ENCODE peak calls at places on chromosome 12, in nine cellular contexts. W is right atrium auricular region, Q is heart left ventricle, N is colonic mucosa, S is fibroblast of lung, F is ovary, P is pancreas, Z is tibial artery, B is kidney epithelial cell. E is an unnamed sample. For H3K27me3, the result is how much of the 10 kb centered on the place peaks cover.

GRCh38 chr12:121888478-121889266 is at the start of gene PSMD9:
- DNase-seq in W (peak), Q (peak), N (peak), S (peak), F (peak), P (peak), Z (peak), B (peak), E (peak)

GRCh38 chr12:120249266-120249874 is 16.2 kb downstream of the PXN start:
- DNase-seq in W (no peak), Q (no peak), N (no peak), S (no peak), F (no peak), P (no peak), Z (no peak), B (no peak), E (no peak)

GRCh38 chr12:48422060-48422459 is 50.3 kb upstream of the ANP32D start:
- DNase-seq in W (no peak), Q (no peak), N (no peak), S (peak), F (no peak), P (no peak), Z (no peak), B (no peak), E (no peak)

GRCh38 chr12:31849090-31849687 is 110.0 kb upstream of the RESF1 start:
- DNase-seq in W (no peak), Q (no peak), N (no peak), S (peak), F (no peak), P (no peak), Z (no peak), B (no peak), E (no peak)

GRCh38 chr12:3998968-3999792 is 126.0 kb upstream of the PARP11 start:
- DNase-seq in W (no peak), Q (no peak), N (peak), S (no peak), F (no peak), P (peak), Z (no peak), B (peak), E (no peak)

GRCh38 chr12:76024942-76025600 is 6.5 kb downstream of the PHLDA1 start:
- DNase-seq in W (no peak), Q (no peak), N (no peak), S (peak), F (no peak), P (no peak), Z (no peak), B (no peak), E (no peak)

GRCh38 chr12:62278022-62278421 is 17.8 kb downstream of the USP15 start:
- DNase-seq in W (no peak), Q (no peak), N (no peak), S (no peak), F (no peak), P (no peak), Z (no peak), B (no peak), E (no peak)

GRCh38 chr12:30847259-30847658 is 79.3 kb upstream of the TSPAN11 start:
- DNase-seq in W (no peak), Q (no peak), N (peak), S (peak), F (no peak), P (no peak), Z (no peak), B (no peak), E (no peak)

GRCh38 chr12:86264451-86265328 is 8.5 kb upstream of the MGAT4C start:
- DNase-seq in W (no peak), Q (peak), N (peak), S (no peak), F (no peak), P (peak), Z (no peak), B (no peak), E (peak)

GRCh38 chr12:115249878-115250277 is 565.9 kb upstream of the TBX3 start:
- DNase-seq in W (no peak), Q (no peak), N (no peak), S (no peak), F (no peak), P (no peak), Z (no peak), B (no peak), E (no peak)

GRCh38 chr12:15044461-15044860 is 71.6 kb downstream of the PDE6H start:
- DNase-seq in W (no peak), Q (no peak), N (no peak), S (peak), F (no peak), P (no peak), Z (no peak), B (no peak), E (no peak)

GRCh38 chr12:42394429-42394828 is 68.5 kb downstream of the PPHLN1 start:
- DNase-seq in W (no peak), Q (no peak), N (no peak), S (no peak), F (no peak), P (no peak), Z (no peak), B (no peak), E (no peak)

GRCh38 chr12:70255311-70255710 is 12.1 kb downstream of the CNOT2 start:
- DNase-seq in W (no peak), Q (no peak), N (no peak), S (peak), F (no peak), P (no peak), Z (no peak), B (no peak), E (no peak)

GRCh38 chr12:86138770-86139169 is 117.4 kb downstream of the MGAT4C start:
- DNase-seq in W (no peak), Q (no peak), N (no peak), S (no peak), F (no peak), P (no peak), Z (no peak), B (no peak), E (no peak)

GRCh38 chr12:83800022-83800421 is 1112.6 kb downstream of the SLC6A15 start:
- DNase-seq in W (no peak), Q (no peak), N (no peak), S (no peak), F (no peak), P (no peak), Z (no peak), B (no peak), E (no peak)

GRCh38 chr12:22923768-22924167 is 298.8 kb downstream of the ETNK1 start:
- DNase-seq in W (no peak), Q (no peak), N (no peak), S (no peak), F (no peak), P (no peak), Z (no peak), B (no peak), E (no peak)

GRCh38 chr12:106681210-106681609 is 93.3 kb upstream of the RIC8B start:
- DNase-seq in W (no peak), Q (no peak), N (no peak), S (no peak), F (no peak), P (no peak), Z (no peak), B (no peak), E (no peak)

GRCh38 chr12:2139651-2140050 is 86.9 kb downstream of the CACNA1C start:
- DNase-seq in W (no peak), Q (no peak), N (no peak), S (no peak), F (no peak), P (no peak), Z (no peak), B (no peak), E (no peak)

GRCh38 chr12:1776139-1776975 is 44.0 kb upstream of the LRTM2 start:
- DNase-seq in W (no peak), Q (no peak), N (no peak), S (peak), F (no peak), P (no peak), Z (no peak), B (no peak), E (no peak)

GRCh38 chr12:57832966-57833365 is 13.6 kb downstream of the CTDSP2 start:
- DNase-seq in W (no peak), Q (no peak), N (no peak), S (peak), F (no peak), P (no peak), Z (peak), B (no peak), E (no peak)

GRCh38 chr12:75891072-75891471 is 140.5 kb downstream of the PHLDA1 start:
- DNase-seq in W (no peak), Q (no peak), N (no peak), S (no peak), F (no peak), P (no peak), Z (no peak), B (no peak), E (no peak)

GRCh38 chr12:52182456-52182855 is 9.4 kb downstream of the KRT80 start:
- DNase-seq in W (no peak), Q (peak), N (no peak), S (no peak), F (no peak), P (no peak), Z (no peak), B (no peak), E (no peak)

GRCh38 chr12:89499857-89500256 is 24.7 kb downstream of the GALNT4 start:
- DNase-seq in W (no peak), Q (no peak), N (no peak), S (no peak), F (no peak), P (no peak), Z (no peak), B (no peak), E (no peak)

GRCh38 chr12:132595183-132595582 is 15.2 kb downstream of the LRCOL1 start:
- DNase-seq in W (no peak), Q (peak), N (no peak), S (no peak), F (no peak), P (no peak), Z (no peak), B (no peak), E (peak)

GRCh38 chr12:132592261-132592970 is 18.0 kb downstream of the LRCOL1 start:
- DNase-seq in W (no peak), Q (peak), N (no peak), S (no peak), F (no peak), P (no peak), Z (no peak), B (no peak), E (peak)

GRCh38 chr12:132593521-132593920 is 16.9 kb downstream of the LRCOL1 start:
- DNase-seq in W (no peak), Q (peak), N (no peak), S (no peak), F (peak), P (no peak), Z (no peak), B (no peak), E (no peak)

GRCh38 chr12:132593071-132593470 is 17.3 kb downstream of the LRCOL1 start:
- DNase-seq in W (no peak), Q (peak), N (no peak), S (no peak), F (peak), P (no peak), Z (no peak), B (no peak), E (peak)

DNA sequence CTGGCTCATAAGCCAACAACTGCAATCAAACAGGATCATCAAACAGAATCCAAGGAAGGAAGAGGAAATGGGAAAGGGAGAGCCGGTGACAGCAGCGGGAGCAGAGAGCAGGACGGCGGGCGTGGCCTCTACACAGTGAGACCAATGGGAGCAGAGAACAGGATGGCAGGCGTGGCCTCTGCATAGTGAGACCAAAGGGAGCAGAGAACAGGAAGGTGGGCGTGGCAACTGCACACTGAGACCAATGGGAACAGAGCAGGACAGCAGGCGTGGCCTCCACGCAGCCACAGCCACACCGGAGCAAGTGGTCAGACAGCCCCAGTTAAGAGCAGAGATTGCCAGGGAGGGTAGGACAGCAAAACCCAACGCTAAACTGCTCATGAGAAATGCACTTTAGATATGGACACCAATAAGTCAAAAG is 16.4 kb downstream of the LRCOL1 start:
- DNase-seq in W (peak), Q (peak), N (peak), S (peak), F (peak), P (peak), Z (peak), B (peak), E (peak)
- H3K27me3 ChIP-seq in W (under half), Q (under half), N (under half), S (under half), F (under half), P (under half), Z (under half), B (under half), E (under half)

GRCh38 chr12:53808023-53808705 is 56.4 kb upstream of the CISTR start:
- DNase-seq in W (no peak), Q (no peak), N (no peak), S (no peak), F (no peak), P (no peak), Z (no peak), B (no peak), E (no peak)

GRCh38 chr12:53807322-53807721 is 55.5 kb upstream of the CISTR start:
- DNase-seq in W (no peak), Q (no peak), N (no peak), S (no peak), F (no peak), P (no peak), Z (no peak), B (no peak), E (no peak)

GRCh38 chr12:53806689-53807088 is 54.9 kb upstream of the CISTR start:
- DNase-seq in W (no peak), Q (no peak), N (no peak), S (peak), F (no peak), P (no peak), Z (no peak), B (peak), E (no peak)

GRCh38 chr12:53811606-53812005 is 59.8 kb upstream of the CISTR start:
- DNase-seq in W (no peak), Q (no peak), N (no peak), S (no peak), F (no peak), P (no peak), Z (no peak), B (no peak), E (no peak)

DNA sequence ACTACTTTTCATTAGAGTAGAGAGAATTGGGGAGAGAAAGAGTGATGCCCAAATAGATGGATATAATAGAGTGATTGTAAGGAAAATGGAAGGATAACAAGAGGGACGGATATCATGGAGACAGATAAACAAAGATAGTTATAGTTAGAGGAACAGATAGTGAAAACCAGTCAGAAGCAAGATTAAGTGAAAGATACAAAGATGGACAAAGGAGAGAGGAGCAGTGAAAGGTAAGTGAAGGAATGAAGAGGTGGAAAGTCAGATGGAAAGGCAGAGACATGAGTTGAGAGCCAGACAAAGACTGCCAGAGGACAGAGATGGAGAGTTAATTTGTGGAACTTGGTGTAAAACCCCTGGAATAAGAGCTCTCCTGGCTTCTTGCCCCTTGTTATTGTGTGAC is 59.2 kb upstream of the CISTR start:
- DNase-seq in W (no peak), Q (no peak), N (no peak), S (no peak), F (no peak), P (no peak), Z (no peak), B (no peak), E (no peak)
- H3K27me3 ChIP-seq in W (under half), Q (half or more), N (under half), S (under half), F (under half), P (under half), Z (under half), B (under half), E (half or more)

DNA sequence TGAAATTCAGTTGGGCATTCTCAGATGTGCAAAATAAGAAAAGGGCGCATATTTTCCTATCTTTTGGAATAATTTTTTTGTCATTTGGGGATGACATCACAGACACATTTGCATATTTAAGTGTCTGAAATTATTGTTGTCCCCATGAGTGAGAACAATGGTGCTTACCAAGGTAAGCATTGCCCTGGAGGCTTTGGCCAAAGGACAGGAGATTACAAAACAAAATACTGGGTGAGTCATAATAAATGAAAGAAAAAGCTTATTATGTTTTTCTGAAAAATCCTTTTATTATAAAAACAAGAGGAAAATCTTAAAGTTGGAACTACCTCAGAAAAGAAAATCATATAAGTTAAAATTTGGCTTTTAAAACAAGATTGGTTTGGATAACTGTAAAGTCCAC is 254.9 kb downstream of the BTG1 start:
- DNase-seq in W (no peak), Q (no peak), N (no peak), S (no peak), F (no peak), P (no peak), Z (no peak), B (no peak), E (no peak)
- H3K27me3 ChIP-seq in W (under half), Q (under half), N (under half), S (under half), F (under half), P (under half), Z (under half), B (under half), E (under half)

GRCh38 chr12:50087995-50088394 is 2.9 kb downstream of the SMARCD1 start:
- DNase-seq in W (no peak), Q (no peak), N (no peak), S (peak), F (no peak), P (no peak), Z (no peak), B (no peak), E (no peak)
- H3K27me3 ChIP-seq in W (under half), Q (under half), N (under half), S (under half), F (under half), P (under half), Z (under half), B (under half), E (under half)

GRCh38 chr12:53809005-53809404 is 57.2 kb upstream of the CISTR start:
- DNase-seq in W (no peak), Q (no peak), N (no peak), S (no peak), F (no peak), P (no peak), Z (no peak), B (no peak), E (no peak)
- H3K27me3 ChIP-seq in W (under half), Q (half or more), N (under half), S (under half), F (under half), P (under half), Z (under half), B (under half), E (half or more)

GRCh38 chr12:459430-460258 is at the start of gene B4GALNT3:
- DNase-seq in W (peak), Q (peak), N (peak), S (peak), F (peak), P (peak), Z (peak), B (no peak), E (peak)
- H3K27me3 ChIP-seq in W (under half), Q (under half), N (under half), S (half or more), F (under half), P (under half), Z (under half), B (under half), E (under half)